ENCODE peak calls at places on chromosomes 1 and 21, in four cellular contexts. D, Y, B and F are unnamed samples.

GRCh38 chr1:201226859-201227488 is 36.4 kb downstream of the IGFN1 start:
- DNase-seq in D (no peak), Y (no peak), B (no peak), F (no peak)

GRCh38 chr1:7374761-7375160 is 396.3 kb upstream of the VAMP3 start:
- DNase-seq in D (no peak), Y (no peak), B (no peak), F (no peak)

GRCh38 chr1:117425050-117425734 is 57.9 kb downstream of the MAN1A2 start:
- DNase-seq in D (no peak), Y (no peak), B (no peak), F (no peak)

GRCh38 chr1:197423006-197423405 is 155.0 kb downstream of the CRB1 start:
- DNase-seq in D (no peak), Y (no peak), B (no peak), F (no peak)

GRCh38 chr1:107875689-107876088 is 89.3 kb downstream of the VAV3 start:
- DNase-seq in D (no peak), Y (no peak), B (no peak), F (no peak)

GRCh38 chr1:117661027-117661426 is 55.2 kb downstream of the TENT5C start:
- DNase-seq in D (no peak), Y (no peak), B (no peak), F (no peak)

GRCh38 chr1:93694833-93695232 is 13.2 kb upstream of the BCAR3 start:
- DNase-seq in D (no peak), Y (no peak), B (no peak), F (no peak)

GRCh38 chr1:228001738-228002535 is 4.9 kb upstream of the WNT3A start:
- DNase-seq in D (no peak), Y (no peak), B (no peak), F (no peak)

GRCh38 chr21:33355996-33356395 is 31.2 kb downstream of the IFNAR1 start:
- DNase-seq in D (no peak), Y (no peak), B (no peak), F (no peak)

GRCh38 chr21:45636459-45636858 is 7.1 kb upstream of the PCBP3 start:
- DNase-seq in D (no peak), Y (no peak), B (no peak), F (no peak)

GRCh38 chr1:160260436-160261382 is 1.6 kb downstream of the DCAF8 start:
- DNase-seq in D (no peak), Y (no peak), B (peak; percentile 16), F (no peak)
- TF ChIP-seq POLR2AphosphoS2 in D (no peak), Y (no peak), B (no peak), F (no peak)

GRCh38 chr1:1282998-1283397 is 2.8 kb downstream of the SCNN1D start:
- DNase-seq in D (no peak), Y (no peak), B (no peak), F (no peak)
- TF ChIP-seq POLR2AphosphoS2 in D (no peak), Y (no peak), B (no peak), F (no peak)

GRCh38 chr1:193763313-193763712 is 576.9 kb upstream of the B3GALT2 start:
- DNase-seq in D (no peak), Y (no peak), B (no peak), F (no peak)
- TF ChIP-seq POLR2AphosphoS2 in D (no peak), Y (no peak), B (no peak), F (no peak)

DNA sequence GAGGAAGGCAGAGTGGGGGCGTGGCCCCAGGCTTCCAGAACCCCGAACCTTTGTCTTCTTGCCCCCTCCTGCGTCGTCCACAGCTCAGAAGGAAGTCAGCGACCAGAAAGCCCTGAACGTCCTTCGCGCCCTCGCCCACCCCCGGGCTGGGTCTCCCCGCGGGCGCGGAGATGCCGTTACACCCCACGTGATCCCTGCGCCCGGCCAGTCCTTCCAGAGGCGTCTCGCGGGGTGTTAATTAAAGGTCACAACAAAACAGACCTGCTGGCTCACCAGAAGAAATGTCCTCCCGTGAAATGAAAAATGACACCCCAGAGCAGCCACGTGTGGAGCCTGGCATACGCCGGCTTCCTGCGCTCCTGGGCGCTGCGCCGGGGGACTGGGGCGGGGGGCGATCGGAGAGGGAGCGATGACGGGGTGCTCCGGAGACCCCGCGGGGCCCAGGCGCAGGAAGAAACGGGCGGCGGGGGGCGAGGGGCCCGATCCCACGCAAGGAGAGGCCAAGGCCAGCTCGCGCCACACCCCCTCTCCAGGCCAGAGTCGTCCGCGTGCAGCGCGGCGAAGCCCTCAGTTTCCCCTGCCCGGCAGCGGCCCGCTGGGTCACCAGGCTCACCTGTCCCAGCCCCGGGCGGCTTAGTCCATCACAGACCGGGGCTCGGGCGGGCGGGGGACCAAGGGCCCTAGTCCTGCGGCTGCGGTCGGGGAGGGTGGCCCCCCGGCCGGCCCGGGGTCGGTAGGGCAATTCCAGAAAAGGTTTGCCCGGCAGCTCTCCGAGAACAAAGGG is 948 bp upstream of the KIF26B start:
- DNase-seq in D (no peak), Y (peak; percentile 37), B (no peak), F (peak; percentile 20)
- TF ChIP-seq POLR2AphosphoS2 in D (no peak), Y (no peak), B (no peak), F (no peak)

DNA sequence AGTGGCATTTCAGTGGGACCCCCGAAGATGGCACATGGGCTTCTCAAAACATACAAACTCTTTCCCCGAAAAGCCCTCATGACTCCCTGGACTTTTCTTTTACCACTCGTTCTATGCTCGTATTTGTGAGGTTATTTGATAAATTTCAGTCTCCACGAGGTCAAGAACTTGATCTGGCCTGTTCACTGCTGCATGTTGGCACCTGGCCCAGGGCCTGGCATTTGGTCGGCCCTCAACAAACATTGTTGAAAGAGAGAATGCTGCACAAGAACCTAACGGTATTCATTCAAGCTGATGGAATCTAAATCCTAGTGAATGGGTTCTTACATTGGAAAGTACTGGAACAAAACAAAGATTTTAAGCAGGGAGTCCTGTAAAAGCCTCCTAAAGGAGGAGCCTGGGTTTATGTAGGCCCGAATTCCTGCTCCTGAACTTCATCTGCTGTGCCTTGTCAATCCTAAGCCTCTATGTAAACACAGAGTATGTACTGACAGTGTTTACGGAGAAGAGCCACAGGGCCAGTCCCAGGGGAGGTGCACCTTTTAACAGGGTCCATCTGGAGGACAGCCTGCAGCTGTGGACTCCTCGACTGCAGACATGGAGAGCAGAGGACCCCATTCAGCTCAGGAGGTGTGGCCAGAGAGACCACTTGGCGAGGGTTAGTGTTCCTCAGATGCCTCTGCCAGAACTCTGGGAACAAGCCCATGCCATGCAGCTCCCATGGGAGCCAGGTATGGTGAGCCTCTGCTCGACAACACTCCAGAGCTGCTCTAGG is 46.9 kb downstream of the L1TD1 start:
- DNase-seq in D (no peak), Y (no peak), B (peak; percentile 91), F (no peak)
- TF ChIP-seq POLR2AphosphoS2 in D (no peak), Y (no peak), B (no peak), F (no peak)

GRCh38 chr1:9308236-9308635 is 15.5 kb downstream of the SPSB1 start:
- DNase-seq in D (no peak), Y (no peak), B (no peak), F (no peak)

GRCh38 chr1:9309080-9309479 is 16.4 kb downstream of the SPSB1 start:
- DNase-seq in D (no peak), Y (no peak), B (no peak), F (no peak)

GRCh38 chr1:9306006-9306405 is 13.3 kb downstream of the SPSB1 start:
- DNase-seq in D (no peak), Y (no peak), B (no peak), F (no peak)

GRCh38 chr1:9305216-9305615 is 12.5 kb downstream of the SPSB1 start:
- DNase-seq in D (no peak), Y (no peak), B (no peak), F (no peak)

GRCh38 chr1:9307303-9307702 is 14.6 kb downstream of the SPSB1 start:
- DNase-seq in D (no peak), Y (no peak), B (no peak), F (no peak)
- TF ChIP-seq POLR2AphosphoS2 in D (no peak), Y (no peak), B (no peak), F (no peak)

DNA sequence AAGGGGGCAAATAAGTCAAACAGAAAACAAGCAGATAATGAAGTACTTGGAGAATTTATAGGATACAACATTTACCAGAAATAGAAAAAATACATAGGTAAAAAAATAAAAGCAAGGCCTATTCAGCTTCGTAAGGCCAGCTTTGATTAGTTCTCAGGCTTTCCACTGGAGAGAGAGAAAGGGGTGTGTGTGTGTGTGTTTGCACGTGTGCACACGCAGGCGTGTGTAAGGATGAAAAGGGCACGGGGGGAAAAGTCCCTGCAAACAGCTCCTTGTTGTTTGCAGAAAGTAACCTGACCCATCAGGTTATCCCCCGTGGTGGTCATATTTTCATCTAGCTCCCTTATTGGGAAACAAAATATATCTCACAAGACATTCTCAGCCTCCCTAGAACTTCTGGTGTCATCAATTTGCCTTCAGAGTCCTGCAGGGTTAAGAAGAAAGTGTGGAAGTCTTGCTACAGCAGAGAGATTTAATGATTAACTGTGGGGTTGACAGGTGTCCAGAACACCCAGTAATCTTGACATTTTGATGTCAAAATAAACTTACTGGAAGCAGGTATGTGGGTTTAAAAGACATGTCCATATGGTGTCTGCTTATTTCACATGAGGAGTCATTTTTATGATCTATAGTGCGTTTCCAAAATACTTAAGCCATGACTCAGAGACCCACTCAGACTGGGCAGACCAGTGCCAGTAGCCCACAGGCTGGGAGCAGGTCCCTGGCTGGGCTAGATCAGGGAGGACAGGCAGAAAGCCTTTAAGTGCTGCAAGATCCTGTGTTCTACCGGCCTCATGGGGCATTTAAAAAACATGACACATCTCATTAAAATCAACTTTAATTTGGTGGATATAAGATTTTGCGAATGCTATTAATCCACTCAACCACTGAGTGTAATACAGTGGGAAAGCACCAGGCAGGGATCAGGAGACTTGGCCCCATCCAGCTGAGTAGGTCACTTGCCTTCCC is 487.6 kb upstream of the CAMK1G start:
- DNase-seq in D (no peak), Y (no peak), B (no peak), F (peak; percentile 64)
- TF ChIP-seq POLR2AphosphoS2 in D (no peak), Y (no peak), B (no peak), F (no peak)

GRCh38 chr1:31666290-31666963 is 21.8 kb upstream of the PEF1 start:
- DNase-seq in D (no peak), Y (no peak), B (no peak), F (peak; percentile 43)
- TF ChIP-seq POLR2AphosphoS2 in D (no peak), Y (no peak), B (no peak), F (no peak)

DNA sequence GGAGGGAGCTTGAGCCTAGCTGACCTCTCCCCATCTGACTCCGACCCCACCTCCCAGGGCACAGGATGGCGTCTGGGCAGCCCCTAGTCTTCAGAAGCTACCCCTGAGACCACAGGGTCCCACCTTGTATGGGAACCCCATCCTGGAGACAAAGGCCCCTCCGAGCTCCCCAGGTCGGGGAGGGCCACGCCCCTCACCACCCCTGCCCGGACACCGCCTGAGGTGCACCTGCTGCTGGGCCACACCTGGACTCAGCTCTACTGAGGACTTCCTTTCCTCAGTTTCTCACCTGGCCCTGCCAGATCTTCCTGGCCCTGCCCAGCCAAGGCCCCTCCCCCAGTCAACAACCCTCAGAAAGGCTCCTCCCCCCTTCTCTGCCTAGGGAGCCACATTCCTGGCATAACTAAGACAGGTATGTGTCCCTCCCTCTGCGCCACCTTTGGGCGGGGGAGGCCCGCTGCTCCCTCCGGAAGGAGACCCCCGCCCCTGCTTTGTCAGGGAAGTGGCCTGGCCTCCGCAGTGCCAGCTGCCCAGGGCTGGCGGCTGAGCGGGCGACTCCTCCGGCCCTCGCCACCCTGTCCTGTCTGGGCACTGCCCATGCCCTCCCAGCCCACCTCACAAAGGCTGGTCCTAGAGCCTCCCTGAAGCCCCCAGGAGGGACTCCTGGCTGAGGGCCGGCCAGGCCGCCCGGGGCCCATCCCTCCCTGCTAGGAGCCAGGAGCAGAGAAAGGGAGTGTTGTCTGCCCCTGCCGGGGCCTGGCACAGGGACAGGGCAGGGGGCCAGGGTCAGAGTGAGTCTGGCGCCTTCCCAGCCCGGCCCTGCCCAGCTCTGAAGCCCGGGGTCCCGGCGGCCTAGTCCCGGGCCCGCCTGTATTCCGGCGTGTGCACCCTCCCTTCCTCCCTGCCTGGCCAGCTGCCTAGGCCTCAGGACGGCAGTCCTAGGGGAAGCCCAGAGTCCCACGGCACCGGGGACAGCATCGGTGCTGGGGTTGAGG is 4.8 kb downstream of the AGRN start:
- DNase-seq in D (no peak), Y (no peak), B (peak; percentile 56), F (no peak)
- TF ChIP-seq POLR2AphosphoS2 in D (no peak), Y (no peak), B (no peak), F (no peak)